ENCODE peak calls at places on chromosomes 2 and 18, in seven cellular contexts. V, B, U, X, Q, Y and N are unnamed samples. For H3K27me3 and H3K4me1, the result is how much of the 10 kb centered on the place peaks cover.

GRCh38 chr2:112688086-112688880 is 32.5 kb upstream of the NT5DC4 start:
- DNase-seq in U (no peak), V (no peak), Q (no peak), Y (no peak), B (no peak), X (peak), N (no peak)

GRCh38 chr2:55163895-55164509 is 68.1 kb downstream of the CLHC1 start:
- DNase-seq in Q (no peak), X (no peak), B (no peak), V (no peak), U (no peak), Y (no peak), N (peak)

GRCh38 chr2:195404650-195405049 is 252.4 kb upstream of the SLC39A10 start:
- DNase-seq in U (no peak), B (no peak), Y (no peak), X (no peak), Q (no peak), V (peak), N (no peak)

GRCh38 chr18:63271881-63272299 is 47.7 kb downstream of the BCL2 start:
- DNase-seq in Q (no peak), U (no peak), Y (no peak), V (no peak), X (no peak), B (no peak), N (no peak)

GRCh38 chr2:14123436-14124103 is 508.9 kb upstream of the LRATD1 start:
- DNase-seq in U (no peak), B (no peak), X (no peak), Q (no peak), Y (no peak), V (no peak), N (no peak)

GRCh38 chr18:63604791-63605567 is 17.8 kb downstream of the SERPINB13 start:
- DNase-seq in B (peak), U (peak), X (no peak), V (no peak), Y (no peak), Q (no peak), N (peak)

GRCh38 chr18:35682282-35682867 is 100.8 kb downstream of the GALNT1 start:
- DNase-seq in U (peak), X (no peak), Y (no peak), V (no peak), Q (no peak), B (no peak), N (no peak)

GRCh38 chr2:168241208-168241607 is 6.2 kb downstream of the STK39 start:
- DNase-seq in X (no peak), B (no peak), Q (no peak), V (no peak), U (no peak), Y (no peak), N (no peak)

GRCh38 chr2:158128168-158128973 is 26.7 kb downstream of the UPP2 start:
- DNase-seq in B (no peak), X (no peak), V (no peak), U (no peak), Q (no peak), Y (no peak), N (no peak)

GRCh38 chr2:39494784-39495251 is 57.7 kb upstream of the MAP4K3 start:
- DNase-seq in X (peak), Y (peak), U (peak), V (peak), Q (no peak), B (no peak), N (peak)

GRCh38 chr2:2083113-2083757 is 247.8 kb downstream of the MYT1L start:
- DNase-seq in B (no peak), X (no peak), Q (no peak), V (no peak), Y (no peak), U (no peak), N (peak)

GRCh38 chr2:179410552-179411356 is 146.1 kb upstream of the SESTD1 start:
- DNase-seq in X (peak), B (peak), V (peak), U (peak), Y (peak), Q (no peak), N (peak)

GRCh38 chr2:207823865-207824264 is 54.2 kb upstream of the FZD5 start:
- DNase-seq in X (no peak), U (no peak), B (no peak), V (no peak), Q (no peak), Y (no peak), N (no peak)

GRCh38 chr18:54766631-54767030 is 61.6 kb upstream of the RAB27B start:
- DNase-seq in Q (no peak), X (no peak), B (no peak), Y (no peak), U (no peak), V (no peak), N (no peak)

GRCh38 chr2:51812138-51812866 is 780.4 kb upstream of the NRXN1 start:
- DNase-seq in X (peak), B (peak), Y (no peak), V (no peak), Q (no peak), U (peak), N (no peak)

GRCh38 chr2:156790343-156791034 is 354.3 kb downstream of the GPD2 start:
- DNase-seq in V (no peak), B (no peak), U (no peak), X (no peak), Q (no peak), Y (no peak), N (no peak)

GRCh38 chr2:158755738-158756137 is 39.4 kb upstream of the DAPL1 start:
- DNase-seq in V (no peak), U (no peak), X (no peak), Y (peak), B (peak), Q (peak), N (no peak)

GRCh38 chr2:109538551-109538950 is 75.2 kb downstream of the SEPTIN10 start:
- DNase-seq in Q (no peak), B (no peak), V (no peak), Y (no peak), X (no peak), U (no peak), N (no peak)

GRCh38 chr2:214069254-214069653 is 341.6 kb upstream of the VWC2L start:
- DNase-seq in V (no peak), X (peak), Y (no peak), Q (no peak), U (peak), B (peak), N (peak)

GRCh38 chr2:201886504-201886903 is 80.2 kb downstream of the CDK15 start:
- DNase-seq in B (peak), U (peak), V (no peak), Y (no peak), X (no peak), Q (no peak), N (peak)

GRCh38 chr18:79680100-79680879 is 687 bp downstream of the CTDP1 start:
- DNase-seq in U (peak), Q (no peak), Y (peak), B (no peak), V (peak), X (peak), N (peak)

GRCh38 chr2:223613017-223613950 is 11.1 kb upstream of the SCG2 start:
- DNase-seq in X (peak), U (peak), V (no peak), B (peak), Y (peak), Q (peak), N (peak)

GRCh38 chr18:28398491-28398890 is 221.6 kb upstream of the CDH2 start:
- DNase-seq in X (no peak), V (no peak), B (no peak), Y (no peak), Q (no peak), U (no peak), N (no peak)

GRCh38 chr2:178280261-178280852 is 86.0 kb downstream of the OSBPL6 start:
- DNase-seq in B (peak), Q (no peak), U (peak), X (peak), Y (peak), V (peak), N (peak)

GRCh38 chr2:196718796-196719564 is 79.5 kb downstream of the CCDC150 start:
- DNase-seq in Q (no peak), X (peak), U (peak), V (no peak), Y (peak), B (no peak), N (no peak)

GRCh38 chr2:223217373-223217772 is 165.4 kb downstream of the KCNE4 start:
- DNase-seq in V (no peak), B (no peak), X (no peak), U (no peak), Y (no peak), Q (no peak), N (peak)

GRCh38 chr2:240966457-240966905 is 31.9 kb upstream of the SNED1 start:
- DNase-seq in Q (no peak), U (no peak), B (no peak), X (no peak), Y (no peak), V (no peak), N (no peak)

GRCh38 chr18:76955529-76956170 is 133.3 kb downstream of the ZNF236 start:
- DNase-seq in X (no peak), V (no peak), Y (no peak), B (no peak), U (no peak), Q (no peak), N (no peak)

GRCh38 chr18:59876310-59876626 is 23.5 kb upstream of the PMAIP1 start:
- DNase-seq in B (no peak), Y (no peak), U (no peak), X (no peak), V (no peak), Q (no peak), N (no peak)

GRCh38 chr2:209368406-209368805 is 55.4 kb upstream of the MAP2 start:
- DNase-seq in Q (no peak), V (no peak), X (no peak), Y (no peak), U (no peak), B (no peak), N (peak)

GRCh38 chr2:9074930-9075329 is 71.4 kb upstream of the MBOAT2 start:
- DNase-seq in X (no peak), U (no peak), Q (peak), V (no peak), Y (no peak), B (no peak), N (no peak)

GRCh38 chr2:199870581-199870980 is 19.6 kb upstream of the FTCDNL1 start:
- DNase-seq in X (no peak), V (no peak), B (no peak), Q (no peak), U (peak), Y (no peak), N (no peak)

GRCh38 chr18:74499633-74500032 is 3.5 kb downstream of the CNDP2 start:
- DNase-seq in U (no peak), X (peak), V (peak), Q (no peak), Y (no peak), B (no peak), N (peak)

GRCh38 chr2:71833855-71834554 is 313.7 kb downstream of the CYP26B1 start:
- DNase-seq in X (peak), U (no peak), Y (no peak), V (no peak), B (no peak), Q (no peak), N (no peak)

GRCh38 chr2:152623775-152624174 is 93.5 kb downstream of the PRPF40A start:
- DNase-seq in Q (no peak), X (no peak), B (no peak), U (no peak), V (no peak), Y (no peak), N (no peak)

GRCh38 chr18:76838182-76838581 is 15.8 kb downstream of the ZNF236 start:
- DNase-seq in Q (no peak), U (peak), Y (no peak), X (peak), V (no peak), B (no peak), N (no peak)

GRCh38 chr2:110983130-110983529 is 137.6 kb upstream of the BCL2L11 start:
- DNase-seq in U (no peak), X (no peak), Q (no peak), B (no peak), Y (no peak), V (no peak), N (no peak)

GRCh38 chr18:33906046-33906445 is 318.7 kb downstream of the NOL4 start:
- DNase-seq in Y (no peak), B (no peak), Q (no peak), X (no peak), U (no peak), V (no peak), N (no peak)

GRCh38 chr2:102983786-102984185 is 222.0 kb downstream of the TMEM182 start:
- DNase-seq in V (no peak), U (no peak), B (no peak), Y (no peak), Q (no peak), X (no peak), N (no peak)

GRCh38 chr18:10850828-10851227 is 298.5 kb downstream of the PIEZO2 start:
- DNase-seq in B (no peak), Y (no peak), V (no peak), Q (no peak), X (peak), U (no peak), N (no peak)
- H3K27me3 ChIP-seq in B (under half), Y (under half), V (under half), Q (under half), X (under half), U (under half), N (under half)

DNA sequence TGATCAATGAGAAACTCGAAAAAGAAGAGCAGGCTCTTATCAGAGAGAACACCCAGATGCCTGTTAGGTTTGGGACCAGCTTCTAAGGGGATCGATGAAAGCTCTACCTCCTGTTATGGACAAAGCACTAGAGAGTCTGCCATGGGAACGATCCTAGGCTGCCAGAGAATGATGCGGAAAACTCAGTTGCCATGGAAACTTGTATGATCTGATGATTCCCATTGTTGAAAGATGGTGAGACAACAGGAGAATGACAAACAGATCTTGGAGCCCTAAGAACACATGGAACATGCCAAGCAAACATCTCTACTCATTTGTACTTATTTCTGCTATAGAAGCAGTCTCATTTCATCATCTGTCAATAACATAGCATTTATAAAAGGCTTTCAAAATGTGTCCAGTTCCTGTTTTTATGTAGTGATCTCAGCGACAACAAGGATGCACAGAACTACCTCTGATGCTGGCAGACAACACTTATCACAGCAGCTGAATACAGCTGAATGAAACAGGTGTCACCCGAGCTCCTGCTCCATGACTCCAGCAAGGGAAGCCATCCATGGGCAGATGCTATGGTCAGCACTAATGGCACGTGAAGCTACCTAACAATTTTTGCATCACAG is 59.6 kb downstream of the NCKAP5 start:
- DNase-seq in X (no peak), Q (no peak), V (no peak), B (no peak), U (no peak), Y (no peak), N (no peak)
- H3K4me1 ChIP-seq in X (under half), Q (under half), V (under half), B (under half), U (under half), Y (under half), N (under half)

GRCh38 chr2:105521176-105521575 is 122.3 kb upstream of the FHL2 start:
- DNase-seq in U (peak), X (peak), Y (peak), Q (no peak), B (no peak), V (peak), N (no peak)

GRCh38 chr2:105519516-105519915 is 120.7 kb upstream of the FHL2 start:
- DNase-seq in U (no peak), B (no peak), Y (no peak), V (no peak), X (no peak), Q (no peak), N (no peak)

GRCh38 chr2:105518897-105519296 is 120.0 kb upstream of the FHL2 start:
- DNase-seq in B (no peak), V (peak), Q (no peak), X (peak), U (no peak), Y (no peak), N (no peak)

GRCh38 chr2:105522645-105523044 is 123.8 kb upstream of the FHL2 start:
- DNase-seq in Q (no peak), B (no peak), V (no peak), Y (no peak), U (no peak), X (no peak), N (no peak)

DNA sequence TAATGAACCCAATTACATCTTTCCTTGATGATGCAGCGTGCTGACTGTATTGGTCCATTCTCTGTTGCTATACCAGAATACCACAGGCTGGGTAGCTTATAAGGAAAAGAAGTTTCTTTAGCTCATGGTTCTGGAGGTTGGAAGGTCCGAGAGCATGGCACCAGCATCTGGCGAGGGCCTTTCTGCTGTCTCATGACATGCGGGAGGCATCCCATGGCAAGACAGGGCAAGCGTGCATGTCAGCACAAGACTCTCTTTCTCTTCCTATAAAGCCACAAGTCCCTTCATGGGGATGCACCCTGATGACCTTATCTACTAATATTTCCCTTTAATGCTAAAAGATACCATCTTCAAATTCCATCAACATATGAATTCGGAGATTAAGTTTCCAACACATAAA is 122.8 kb upstream of the FHL2 start:
- DNase-seq in Y (no peak), Q (no peak), U (no peak), B (no peak), X (no peak), V (no peak), N (no peak)
- H2AFZ ChIP-seq in Y (peak), Q (no peak), U (no peak), B (no peak), X (no peak), V (no peak), N (no peak)

GRCh38 chr2:107324166-107324565 is 438.2 kb upstream of the ST6GAL2 start:
- DNase-seq in X (no peak), Y (no peak), Q (no peak), V (no peak), U (no peak), B (no peak), N (no peak)
- H3K27me3 ChIP-seq in X (under half), Y (under half), Q (under half), V (under half), U (under half), B (under half), N (under half)

DNA sequence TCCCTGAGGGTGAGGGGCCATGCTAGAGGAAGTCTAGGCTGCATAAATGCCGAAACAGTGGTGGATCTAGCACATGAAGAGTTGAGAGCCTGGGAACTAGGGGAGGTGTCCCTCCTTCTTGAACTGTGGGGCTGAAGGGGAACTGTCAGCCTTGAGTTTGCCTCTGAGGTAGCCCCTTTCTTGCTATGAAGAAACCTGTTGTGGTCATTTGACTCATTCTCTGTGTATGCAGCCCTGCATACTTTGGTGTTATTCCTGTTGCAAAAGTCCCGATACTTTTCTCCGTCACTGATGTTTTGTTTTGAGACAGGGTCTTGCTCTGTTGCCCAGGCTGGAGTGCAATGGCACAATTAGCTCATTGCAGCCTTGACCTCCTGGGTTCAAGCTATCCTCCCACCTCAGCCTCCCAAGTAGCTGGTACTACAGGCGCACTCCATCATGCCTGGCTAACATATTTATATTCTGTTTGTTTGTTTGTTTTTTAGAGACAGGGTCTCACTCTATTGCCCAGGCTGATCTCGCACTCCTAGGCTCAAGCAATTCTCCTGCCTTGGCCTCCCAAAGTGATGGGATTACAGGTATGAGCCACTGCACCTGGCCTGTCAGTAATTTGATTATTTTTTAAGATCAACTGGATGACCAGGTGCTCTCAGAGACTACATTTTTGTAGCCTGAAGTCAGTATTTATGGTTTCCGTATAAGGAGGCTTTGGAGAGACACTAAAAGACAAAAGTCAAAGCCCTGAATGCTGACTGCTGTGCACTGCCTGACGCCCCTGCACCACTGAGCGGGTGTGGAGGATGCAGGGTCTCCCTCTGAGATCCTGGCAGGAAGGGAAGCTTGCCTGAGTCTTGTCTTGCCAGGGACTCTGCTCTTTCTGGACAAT is 126.0 kb upstream of the MSH6 start:
- DNase-seq in X (peak), U (no peak), Y (no peak), Q (no peak), V (peak), B (no peak), N (peak)
- H3K4me1 ChIP-seq in X (under half), U (under half), Y (under half), Q (under half), V (half or more), B (under half), N (under half)

DNA sequence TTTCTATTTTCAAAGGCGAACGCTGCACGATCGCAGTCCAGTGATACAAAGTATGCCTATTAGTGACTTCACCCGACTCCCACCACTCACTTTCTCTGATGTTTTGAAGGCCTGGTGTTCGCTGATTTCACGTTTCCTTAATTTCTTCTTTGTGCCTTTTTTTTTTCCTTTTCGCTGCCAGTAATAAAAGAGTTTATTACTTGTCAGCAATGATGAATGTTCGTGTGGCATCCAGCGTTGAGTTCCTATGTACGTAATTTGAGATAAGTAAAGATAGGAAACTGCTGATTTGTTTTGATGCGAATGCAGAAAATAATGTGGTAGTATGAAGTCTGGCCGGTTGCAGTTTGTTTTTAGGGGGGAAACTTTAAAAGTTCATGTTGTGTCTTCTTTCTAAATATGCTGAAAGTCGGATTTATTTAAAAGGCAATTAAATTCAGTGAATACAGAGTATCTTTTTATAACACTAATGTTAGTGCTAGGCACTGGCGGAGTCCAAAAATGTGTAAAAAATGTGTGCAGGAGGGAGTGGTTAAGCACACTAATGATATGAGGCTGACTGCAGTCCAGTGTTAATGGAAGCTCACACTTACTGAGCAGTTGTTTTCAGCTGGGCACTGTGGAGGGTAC is 828 bp downstream of the UBXN2A start:
- DNase-seq in X (peak), V (peak), Y (no peak), B (no peak), U (peak), Q (no peak), N (no peak)
- H2AFZ ChIP-seq in X (peak), V (peak), Y (peak), B (no peak), U (peak), Q (peak), N (peak)